ENCODE peak calls at places on chromosomes 12 and 14, in four cellular contexts. O is HCT116, J is HepG2, H is K562. G is an unnamed sample.

GRCh38 chr14:106846218-106846617 is 1319.8 kb downstream of the TMEM121 start:
- DNase-seq in H (no peak), O (no peak), J (no peak), G (no peak)

GRCh38 chr12:115443351-115443938 is 759.5 kb upstream of the TBX3 start:
- DNase-seq in O (no peak), H (no peak), J (no peak), G (no peak)

GRCh38 chr12:510071-510825 is 50.5 kb downstream of the B4GALNT3 start:
- DNase-seq in O (no peak), J (no peak), H (no peak), G (peak)

GRCh38 chr12:124863409-124864325 is at the start of gene SCARB1:
- DNase-seq in J (peak), H (peak), O (peak), G (peak)

GRCh38 chr12:45575823-45576448 is 153.6 kb upstream of the ARID2 start:
- DNase-seq in H (no peak), O (no peak), J (no peak), G (no peak)

GRCh38 chr12:7099290-7099996 is 7.2 kb upstream of the C1R start:
- DNase-seq in H (no peak), O (no peak), J (no peak), G (no peak)

GRCh38 chr12:127728729-127729128 is 538.2 kb upstream of the TMEM132C start:
- DNase-seq in O (no peak), J (no peak), H (no peak), G (no peak)

GRCh38 chr12:16492240-16492639 is 113.7 kb downstream of the LMO3 start:
- DNase-seq in H (no peak), O (no peak), J (no peak), G (no peak)

GRCh38 chr12:93243689-93244513 is 133.8 kb upstream of the NUDT4 start:
- DNase-seq in J (peak), O (no peak), H (peak), G (no peak)

GRCh38 chr12:12327802-12328201 is 22.2 kb downstream of the MANSC1 start:
- DNase-seq in H (peak), J (peak), O (peak), G (no peak)

GRCh38 chr14:64715628-64716412 is 11.6 kb downstream of the PLEKHG3 start:
- DNase-seq in H (no peak), O (no peak), J (no peak), G (peak)

GRCh38 chr12:66139328-66139727 is 8.8 kb upstream of the LLPH start:
- DNase-seq in O (no peak), J (no peak), H (no peak), G (no peak)

GRCh38 chr12:5807090-5807414 is 138.0 kb downstream of the ANO2 start:
- DNase-seq in O (peak), J (no peak), H (no peak), G (no peak)

GRCh38 chr14:99512571-99513182 is 31.5 kb downstream of the CCNK start:
- DNase-seq in O (no peak), H (no peak), J (no peak), G (no peak)

GRCh38 chr12:98893126-98893525 is 248.0 kb downstream of the APAF1 start:
- DNase-seq in O (no peak), H (no peak), J (no peak), G (no peak)

GRCh38 chr14:96385385-96385784 is 6.5 kb upstream of the AK7 start:
- DNase-seq in H (no peak), O (no peak), J (no peak), G (no peak)

GRCh38 chr12:13340149-13340548 is 143.6 kb downstream of the EMP1 start:
- DNase-seq in H (no peak), J (no peak), O (no peak), G (no peak)

GRCh38 chr14:61528591-61529021 is 166.7 kb upstream of the HIF1A start:
- DNase-seq in O (no peak), H (no peak), J (no peak), G (no peak)

GRCh38 chr12:9365296-9365695 is 157.1 kb upstream of the PZP start:
- DNase-seq in O (no peak), H (no peak), J (no peak), G (no peak)

GRCh38 chr12:67669925-67670631 is 21.5 kb downstream of the DYRK2 start:
- DNase-seq in O (no peak), H (no peak), J (no peak), G (no peak)

GRCh38 chr12:12563529-12563928 is 866 bp upstream of the DUSP16 start:
- DNase-seq in H (no peak), J (no peak), O (no peak), G (no peak)

GRCh38 chr12:97181571-97182265 is 274.7 kb downstream of the NEDD1 start:
- DNase-seq in O (no peak), J (no peak), H (no peak), G (no peak)

GRCh38 chr12:93550748-93551611 is 21.5 kb upstream of the SOCS2 start:
- DNase-seq in H (no peak), O (no peak), J (no peak), G (no peak)

GRCh38 chr14:53430870-53431269 is 277.7 kb upstream of the DDHD1 start:
- DNase-seq in H (no peak), O (no peak), J (peak), G (no peak)

GRCh38 chr14:53437858-53438257 is 284.7 kb upstream of the DDHD1 start:
- DNase-seq in H (no peak), J (peak), O (no peak), G (no peak)

DNA sequence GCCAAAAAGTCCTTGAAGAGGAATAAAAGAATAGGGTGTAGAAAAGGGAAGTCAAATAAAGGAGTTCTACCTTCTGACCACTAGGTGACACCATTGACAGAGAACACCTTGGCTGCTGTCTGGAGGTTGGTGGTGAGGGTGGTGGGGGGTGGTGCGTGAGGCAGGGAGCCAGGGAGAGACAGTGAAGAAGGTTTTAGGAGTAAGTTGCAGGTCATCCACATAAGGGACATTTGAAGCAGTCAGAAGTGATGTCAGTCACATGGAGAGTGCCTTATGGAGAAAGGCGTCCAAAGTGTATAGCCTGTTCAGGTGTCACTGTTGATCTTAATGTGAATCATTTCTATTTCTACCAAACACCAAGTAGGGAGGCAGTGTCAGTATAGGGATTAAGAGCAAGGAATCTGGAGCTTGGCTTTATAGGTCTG is 279.3 kb upstream of the DDHD1 start:
- DNase-seq in O (peak), J (peak), H (peak), G (peak)
- TF ChIP-seq CEBPB in O (no peak), J (no peak), H (no peak), G (no peak)

DNA sequence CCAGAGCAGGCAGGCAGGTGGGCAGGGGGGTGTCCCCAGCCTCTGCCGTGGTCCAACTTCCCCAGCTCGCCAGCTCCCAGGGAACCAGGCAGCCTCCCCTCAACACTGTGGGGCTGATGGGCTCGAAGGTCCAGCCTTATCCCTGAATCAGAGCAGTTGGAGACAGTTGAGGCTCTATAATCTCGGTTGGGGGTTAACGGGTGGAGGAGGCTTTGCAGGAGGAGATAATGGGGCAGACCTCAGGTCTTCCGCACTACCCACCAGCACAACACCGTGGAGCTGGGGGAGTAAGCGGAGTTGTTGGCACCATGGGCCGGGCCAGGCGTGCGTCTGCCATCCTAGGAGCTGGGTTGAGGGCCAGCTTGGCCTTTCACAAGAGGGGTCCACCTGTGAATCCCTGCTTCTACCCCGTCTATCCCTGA is 13.9 kb upstream of the HDAC7 start:
- DNase-seq in O (no peak), H (peak), J (no peak), G (no peak)
- H2AFZ ChIP-seq in O (no peak), H (peak), J (no peak), G (no peak)

GRCh38 chr12:130162771-130163460 is 652 bp downstream of the FZD10 start:
- DNase-seq in O (no peak), J (no peak), H (no peak), G (no peak)

GRCh38 chr12:130163461-130164215 is 1.4 kb downstream of the FZD10 start:
- DNase-seq in J (no peak), O (no peak), H (no peak), G (no peak)

GRCh38 chr12:130162267-130162666 is at the start of gene FZD10:
- DNase-seq in O (no peak), H (no peak), J (no peak), G (no peak)

GRCh38 chr12:130164931-130165330 is 2.7 kb downstream of the FZD10 start:
- DNase-seq in J (no peak), H (no peak), O (no peak), G (no peak)

DNA sequence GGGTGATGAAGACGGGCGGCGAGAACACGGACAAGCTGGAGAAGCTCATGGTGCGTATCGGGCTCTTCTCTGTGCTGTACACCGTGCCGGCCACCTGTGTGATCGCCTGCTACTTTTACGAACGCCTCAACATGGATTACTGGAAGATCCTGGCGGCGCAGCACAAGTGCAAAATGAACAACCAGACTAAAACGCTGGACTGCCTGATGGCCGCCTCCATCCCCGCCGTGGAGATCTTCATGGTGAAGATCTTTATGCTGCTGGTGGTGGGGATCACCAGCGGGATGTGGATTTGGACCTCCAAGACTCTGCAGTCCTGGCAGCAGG is 1.9 kb downstream of the FZD10 start:
- DNase-seq in H (no peak), O (no peak), J (no peak), G (no peak)
- TF ChIP-seq FOSL1 in H (no peak), O (no peak), J (no peak), G (no peak)

GRCh38 chr12:94644141-94644575 is 6.2 kb downstream of the TMCC3 start:
- DNase-seq in H (no peak), J (no peak), O (no peak), G (no peak)
- TF ChIP-seq CEBPB in H (no peak), J (no peak), O (no peak), G (no peak)

GRCh38 chr12:20006856-20007255 is 361.5 kb upstream of the PDE3A start:
- DNase-seq in J (no peak), O (no peak), H (no peak), G (no peak)
- H2AFZ ChIP-seq in J (no peak), O (no peak), H (no peak), G (peak)

GRCh38 chr14:51318777-51319176 is 78.7 kb downstream of the TMX1 start:
- DNase-seq in J (no peak), O (no peak), H (no peak), G (no peak)

GRCh38 chr14:51319181-51319597 is 79.1 kb downstream of the TMX1 start:
- DNase-seq in J (no peak), H (no peak), O (no peak), G (no peak)

GRCh38 chr14:51321036-51321435 is 81.0 kb downstream of the TMX1 start:
- DNase-seq in O (no peak), H (no peak), J (no peak), G (no peak)

DNA sequence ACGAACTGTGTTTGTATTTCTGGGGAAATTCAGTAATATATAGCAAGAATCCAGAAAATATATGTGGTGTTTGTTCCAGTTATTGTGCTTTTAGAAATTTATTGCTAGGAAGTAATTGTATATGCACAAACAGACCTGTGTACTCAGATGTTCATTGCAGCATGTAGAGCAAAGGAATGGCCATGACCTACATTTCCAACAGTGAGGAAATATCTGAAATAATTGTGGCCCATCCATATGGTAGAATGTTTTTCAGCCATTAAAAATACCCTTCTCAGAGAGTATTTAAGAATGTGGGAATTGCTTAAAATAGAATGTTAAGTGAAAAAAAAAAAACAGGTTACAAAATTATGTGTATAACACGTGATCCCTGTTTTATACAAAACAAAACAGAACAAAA is 77.3 kb downstream of the TMX1 start:
- DNase-seq in J (no peak), O (no peak), H (no peak), G (no peak)
- TF ChIP-seq FOSL1 in J (no peak), O (no peak), H (no peak), G (no peak)

DNA sequence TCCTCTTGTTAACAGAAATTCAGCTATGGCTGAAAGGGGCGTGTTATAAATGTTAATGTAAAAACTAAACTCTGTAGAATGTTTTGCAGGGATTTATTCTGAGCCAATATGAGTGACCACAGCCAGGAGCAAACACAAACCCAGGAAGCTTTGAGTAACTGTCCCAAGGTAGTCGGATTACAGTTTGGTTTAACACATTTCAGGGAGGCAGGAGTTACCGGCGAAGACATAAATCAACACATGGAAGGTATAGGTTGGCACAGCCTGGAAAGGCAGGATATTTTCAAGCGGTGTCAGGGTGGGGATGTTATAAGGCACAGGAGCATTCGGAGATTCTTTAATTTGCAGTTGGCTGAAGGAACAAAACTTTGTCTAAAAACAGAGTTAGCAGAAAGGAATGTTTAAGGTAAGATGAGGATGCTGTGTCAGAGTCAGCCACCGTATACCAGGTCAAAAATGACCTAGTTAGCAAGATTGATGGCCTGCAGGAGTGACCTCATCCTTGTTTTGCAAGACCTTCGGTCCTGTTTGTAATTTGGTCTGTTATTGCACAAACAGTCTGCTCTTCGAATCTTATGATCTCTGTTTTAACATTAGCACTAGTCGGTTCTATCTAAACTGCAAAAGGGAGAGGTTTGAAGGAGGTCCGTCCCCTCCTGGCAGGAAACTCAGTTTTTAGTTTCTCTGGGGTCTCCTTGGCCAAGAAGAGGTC is 75.3 kb downstream of the TNFAIP2 start:
- DNase-seq in J (peak), O (no peak), H (no peak), G (no peak)
- TF ChIP-seq CEBPB in J (peak), O (no peak), H (peak), G (no peak)

DNA sequence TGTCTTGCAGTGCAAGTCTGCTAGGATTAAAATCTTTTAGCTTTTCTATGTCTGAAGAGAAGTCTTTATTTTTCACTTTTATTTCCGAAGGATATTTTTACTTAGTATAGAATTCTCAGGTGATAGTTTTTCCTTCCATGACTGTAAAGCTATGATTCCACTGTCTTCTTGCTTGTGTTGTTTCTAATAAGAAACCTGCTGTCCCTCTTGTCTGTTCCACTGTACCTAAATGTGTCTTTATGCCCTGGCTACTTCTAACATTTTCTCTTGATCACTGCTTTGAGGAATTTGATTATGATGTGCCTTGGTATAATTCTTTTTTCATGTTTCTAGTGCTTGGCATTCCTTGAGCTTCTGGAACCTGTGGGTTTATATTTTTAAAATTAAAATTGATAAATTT is 228.7 kb downstream of the CACNA1C start:
- DNase-seq in O (no peak), J (no peak), H (no peak), G (no peak)
- H2AFZ ChIP-seq in O (no peak), J (no peak), H (no peak), G (no peak)

GRCh38 chr12:104050436-104050835 is 449 bp upstream of the GLT8D2 start:
- DNase-seq in O (no peak), J (no peak), H (no peak), G (no peak)

GRCh38 chr12:104046306-104046705 is 3.7 kb downstream of the GLT8D2 start:
- DNase-seq in H (no peak), O (no peak), J (no peak), G (no peak)

GRCh38 chr12:104054681-104055346 is 4.8 kb upstream of the GLT8D2 start:
- DNase-seq in H (no peak), O (no peak), J (no peak), G (no peak)

GRCh38 chr12:104048162-104048561 is 1.8 kb downstream of the GLT8D2 start:
- DNase-seq in O (no peak), J (no peak), H (no peak), G (no peak)

GRCh38 chr12:104049278-104050257 is at the start of gene GLT8D2:
- DNase-seq in H (no peak), J (no peak), O (no peak), G (peak)
- TF ChIP-seq FOSL1 in H (no peak), J (no peak), O (peak), G (no peak)